ENCODE peak calls at places on chromosome 21, in five cellular contexts. Z, A, D, W and I are unnamed samples.

GRCh38 chr21:33856893-33857527 is 58.6 kb downstream of the ATP5PO start:
- DNase-seq in W (no peak), D (no peak), Z (no peak), A (no peak), I (no peak)

GRCh38 chr21:33543505-33544129 is 779 bp downstream of the SON start:
- DNase-seq in A (peak), D (no peak), Z (peak), W (peak), I (peak)

GRCh38 chr21:28932717-28933116 is 60.0 kb downstream of the LTN1 start:
- DNase-seq in Z (no peak), D (no peak), A (no peak), W (no peak), I (no peak)

GRCh38 chr21:46095814-46096595 is 1.9 kb upstream of the COL6A2 start:
- DNase-seq in D (no peak), Z (no peak), A (no peak), W (peak), I (peak)

GRCh38 chr21:28104346-28104745 is 888.3 kb downstream of the LTN1 start:
- DNase-seq in D (no peak), Z (no peak), A (no peak), W (no peak), I (no peak)

GRCh38 chr21:45637883-45638282 is 5.6 kb upstream of the PCBP3 start:
- DNase-seq in D (no peak), W (no peak), A (no peak), Z (no peak), I (no peak)

GRCh38 chr21:41482321-41482720 is 25.6 kb downstream of the TMPRSS2 start:
- DNase-seq in Z (no peak), W (no peak), A (no peak), D (no peak), I (no peak)

GRCh38 chr21:44267655-44268142 is 6.0 kb upstream of the DNMT3L start:
- DNase-seq in Z (peak), W (no peak), D (peak), A (no peak), I (peak)

GRCh38 chr21:42524341-42525227 is 10.9 kb downstream of the SLC37A1 start:
- DNase-seq in W (peak), A (peak), Z (peak), D (peak), I (no peak)

GRCh38 chr21:20538039-20538658 is 460.1 kb upstream of the NCAM2 start:
- DNase-seq in D (no peak), Z (no peak), A (no peak), W (no peak), I (no peak)

GRCh38 chr21:14056771-14057191 is 154.0 kb downstream of the LIPI start:
- DNase-seq in A (no peak), W (no peak), Z (no peak), D (no peak), I (no peak)

GRCh38 chr21:38367646-38368045 is 110.9 kb downstream of the KCNJ15 start:
- DNase-seq in D (no peak), W (no peak), A (no peak), Z (no peak), I (no peak)

GRCh38 chr21:45447821-45448220 is 42.9 kb downstream of the COL18A1 start:
- DNase-seq in D (no peak), Z (no peak), W (no peak), A (no peak), I (no peak)

GRCh38 chr21:44421901-44422840 is 33.1 kb upstream of the LRRC3 start:
- DNase-seq in W (no peak), D (no peak), A (no peak), Z (no peak), I (no peak)

GRCh38 chr21:43334214-43334958 is 92.5 kb downstream of the SIK1 start:
- DNase-seq in W (no peak), Z (no peak), D (no peak), A (no peak), I (no peak)

GRCh38 chr21:32403201-32403701 is 9.3 kb upstream of the EVA1C start:
- DNase-seq in W (peak), A (peak), D (peak), Z (peak), I (no peak)

GRCh38 chr21:33378081-33378480 is 25.1 kb upstream of the IFNGR2 start:
- DNase-seq in A (no peak), W (no peak), Z (no peak), D (no peak), I (no peak)

GRCh38 chr21:42581676-42582371 is 68.2 kb downstream of the SLC37A1 start:
- DNase-seq in D (peak), Z (no peak), W (no peak), A (no peak), I (no peak)

GRCh38 chr21:27422435-27422834 is 455.5 kb upstream of the ADAMTS5 start:
- DNase-seq in Z (no peak), D (no peak), A (no peak), W (no peak), I (no peak)

GRCh38 chr21:29184047-29184446 is 53.6 kb downstream of the MAP3K7CL start:
- DNase-seq in A (no peak), D (no peak), Z (peak), W (no peak), I (no peak)

GRCh38 chr21:34604556-34604955 is 10.4 kb downstream of the RCAN1 start:
- DNase-seq in D (no peak), A (no peak), W (no peak), Z (no peak), I (no peak)

GRCh38 chr21:39660191-39660590 is 47.5 kb downstream of the B3GALT5 start:
- DNase-seq in Z (no peak), W (peak), D (peak), A (no peak), I (no peak)

GRCh38 chr21:41823906-41824305 is 55.2 kb downstream of the PRDM15 start:
- DNase-seq in W (no peak), D (no peak), Z (no peak), A (no peak), I (no peak)

GRCh38 chr21:45209046-45209445 is 78.6 kb downstream of the POFUT2 start:
- DNase-seq in A (no peak), D (no peak), Z (no peak), W (no peak), I (no peak)

GRCh38 chr21:38443110-38443509 is 55.2 kb downstream of the ERG start:
- DNase-seq in Z (no peak), D (no peak), A (peak), W (peak), I (no peak)

GRCh38 chr21:41622831-41623548 is 115.0 kb upstream of the TMPRSS2 start:
- DNase-seq in Z (no peak), D (no peak), A (no peak), W (no peak), I (no peak)

GRCh38 chr21:42171091-42172053 is 47.6 kb upstream of the ABCG1 start:
- DNase-seq in W (peak), D (peak), A (peak), Z (no peak), I (no peak)

DNA sequence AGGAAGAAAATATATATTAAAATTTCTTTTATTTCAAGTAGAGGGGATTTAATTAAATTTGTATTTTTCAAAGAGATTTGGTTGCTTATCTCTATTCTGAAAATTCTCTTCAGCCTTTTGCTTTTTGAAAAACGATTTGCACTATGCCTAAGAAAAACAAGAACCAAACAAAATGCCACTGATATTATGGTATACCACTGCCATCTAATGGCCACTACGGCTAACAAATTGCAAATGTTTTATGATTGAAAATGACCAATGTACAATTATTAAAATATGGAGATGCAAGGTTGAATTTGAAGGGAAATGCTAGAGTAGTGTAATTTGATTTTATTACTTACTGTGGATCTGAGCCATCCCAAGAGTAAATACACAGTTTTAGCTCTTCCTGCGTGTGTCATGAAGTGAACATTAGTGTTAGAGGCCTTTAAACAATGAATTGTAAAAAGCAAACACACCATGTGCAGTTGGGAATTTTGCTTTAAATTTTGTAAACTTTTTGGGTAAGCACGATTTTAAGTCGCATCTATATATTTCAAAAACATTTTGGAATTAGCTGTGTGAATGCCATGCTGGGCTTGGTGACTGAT is 137.4 kb upstream of the USP25 start:
- DNase-seq in D (no peak), Z (peak), A (no peak), W (no peak), I (no peak)
- TF ChIP-seq CTCF in D (peak), Z (peak), A (peak), W (peak), I (peak)

DNA sequence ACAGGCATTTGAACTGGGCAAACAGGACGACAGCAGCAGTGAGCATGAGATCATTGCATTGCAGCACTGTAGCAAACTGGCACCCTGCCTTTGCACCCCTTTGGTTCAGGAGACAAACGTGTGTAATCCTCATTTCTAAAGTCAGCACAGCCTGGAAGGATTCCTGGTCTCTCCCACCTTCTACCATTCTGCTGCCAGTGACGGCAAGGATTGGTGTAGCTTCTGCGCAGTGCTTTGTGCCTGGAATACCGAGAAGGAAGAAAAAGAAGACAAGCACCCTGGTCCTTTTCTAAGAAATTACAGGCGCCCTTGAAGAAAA is 805.3 kb downstream of the USP25 start:
- DNase-seq in D (peak), Z (no peak), A (peak), W (peak), I (peak)
- TF ChIP-seq POLR2A in D (no peak), Z (no peak), A (peak), W (no peak), I (no peak)

GRCh38 chr21:31196724-31197123 is 147.3 kb downstream of the TIAM1 start:
- DNase-seq in A (no peak), Z (no peak), D (no peak), W (no peak), I (no peak)

GRCh38 chr21:31191553-31191952 is 152.5 kb downstream of the TIAM1 start:
- DNase-seq in W (no peak), A (no peak), D (no peak), Z (no peak), I (no peak)

GRCh38 chr21:31194510-31195293 is 149.4 kb downstream of the TIAM1 start:
- DNase-seq in W (no peak), Z (no peak), D (no peak), A (no peak), I (no peak)

GRCh38 chr21:31195334-31196015 is 148.6 kb downstream of the TIAM1 start:
- DNase-seq in D (no peak), Z (no peak), A (no peak), W (no peak), I (no peak)

GRCh38 chr21:31193761-31194160 is 150.3 kb downstream of the TIAM1 start:
- DNase-seq in W (no peak), Z (no peak), D (no peak), A (no peak), I (no peak)
- TF ChIP-seq CTCF in W (no peak), Z (no peak), D (no peak), A (no peak), I (no peak)

DNA sequence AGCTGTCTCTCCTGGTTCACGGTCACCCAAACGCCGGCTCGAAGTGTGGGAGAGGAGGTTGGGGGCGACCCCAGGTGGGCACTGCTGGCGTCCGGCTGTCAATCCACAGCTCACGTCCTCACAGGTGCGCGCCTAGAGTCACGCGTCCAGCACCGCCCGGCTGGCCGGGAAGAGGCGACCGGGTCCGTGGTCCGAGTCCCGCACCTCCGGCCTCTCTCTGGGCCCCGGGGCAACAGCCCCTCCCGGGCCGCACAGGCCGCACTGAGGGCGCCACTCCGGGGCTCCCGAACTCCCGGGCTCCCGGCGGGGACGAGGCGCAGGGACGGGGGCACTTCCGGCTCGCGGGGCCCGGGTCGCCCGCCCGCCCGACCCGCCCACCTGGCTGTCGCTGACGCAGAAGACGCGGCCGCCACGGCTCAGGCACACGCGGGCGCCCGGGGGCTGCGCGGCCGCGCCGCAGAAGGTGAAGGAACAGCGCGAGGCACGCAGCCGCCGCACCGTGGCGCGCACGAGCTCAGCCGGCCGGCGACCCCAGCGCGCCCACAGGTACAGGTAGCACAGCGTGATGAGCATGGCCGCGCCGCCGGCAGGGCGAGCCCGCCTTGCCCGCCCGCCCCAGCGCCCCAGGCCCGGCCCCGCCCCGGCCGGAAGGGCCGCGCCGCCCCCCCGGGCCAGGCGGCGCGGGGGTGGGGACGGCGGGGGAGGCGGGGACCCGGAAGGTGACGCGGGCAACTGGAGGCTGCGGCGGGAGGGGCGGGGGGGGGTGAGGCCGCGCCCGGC is at the start of gene HLCS:
- DNase-seq in W (peak), Z (peak), A (peak), D (peak), I (peak)
- TF ChIP-seq POLR2A in W (no peak), Z (peak), A (peak), D (no peak), I (no peak)